ENCODE peak calls at places on chromosomes 11 and 22, in six cellular contexts. D is psoas muscle; Z is CD8-positive, alpha-beta memory T cell; I is CD4-positive, CD25-positive, alpha-beta regulatory T cell; E is left ventricle myocardium inferior; K is lower lobe of right lung. P is an unnamed sample.

GRCh38 chr11:47661245-47661644 is 18.9 kb upstream of the MTCH2 start:
- DNase-seq in D (no peak), Z (no peak), I (no peak), E (no peak), K (no peak), P (no peak)

GRCh38 chr11:19398772-19399542 is 158.2 kb upstream of the E2F8 start:
- DNase-seq in D (peak; percentile 60), Z (no peak), I (no peak), E (no peak), K (no peak), P (no peak)

GRCh38 chr11:63670738-63671321 is 346 bp downstream of the ATL3 start:
- DNase-seq in D (peak; percentile 72), Z (peak; percentile 26), I (no peak), E (peak; percentile 59), K (peak; percentile 75), P (peak; percentile 13)

GRCh38 chr22:46748948-46749681 is 11.1 kb upstream of the CERK start:
- DNase-seq in D (no peak), Z (peak; percentile 52), I (peak; percentile 91), E (no peak), K (no peak), P (peak; percentile 61)

GRCh38 chr11:66476173-66476840 is 3.9 kb upstream of the DPP3 start:
- DNase-seq in D (no peak), Z (no peak), I (no peak), E (no peak), K (no peak), P (no peak)

GRCh38 chr22:20424937-20425587 is 12.6 kb downstream of the SCARF2 start:
- DNase-seq in D (peak; percentile 80), Z (no peak), I (no peak), E (peak; percentile 49), K (no peak), P (no peak)

GRCh38 chr11:11578542-11578941 is 43.3 kb downstream of the GALNT18 start:
- DNase-seq in D (no peak), Z (no peak), I (no peak), E (no peak), K (no peak), P (no peak)

GRCh38 chr11:30459821-30460220 is 126.3 kb downstream of the MPPED2 start:
- DNase-seq in D (no peak), Z (no peak), I (no peak), E (no peak), K (no peak), P (no peak)

GRCh38 chr11:35047179-35047578 is 91.8 kb upstream of the CD44 start:
- DNase-seq in D (no peak), Z (peak; percentile 89), I (peak; percentile 81), E (no peak), K (no peak), P (no peak)

GRCh38 chr11:2708151-2708581 is 8.4 kb upstream of the KCNQ1OT1 start:
- DNase-seq in D (peak; percentile 86), Z (no peak), I (no peak), E (peak; percentile 40), K (no peak), P (no peak)

GRCh38 chr22:17831527-17832251 is 57.4 kb upstream of the BID start:
- DNase-seq in D (peak; percentile 73), Z (no peak), I (no peak), E (no peak), K (no peak), P (no peak)

GRCh38 chr11:443542-444199 is 1.9 kb upstream of the ANO9 start:
- DNase-seq in D (peak; percentile 47), Z (no peak), I (no peak), E (no peak), K (peak; percentile 39), P (no peak)

GRCh38 chr11:75554258-75555022 is 7.6 kb upstream of the SERPINH1 start:
- DNase-seq in D (peak; percentile 93), Z (no peak), I (no peak), E (peak; percentile 94), K (peak; percentile 79), P (no peak)

GRCh38 chr11:76156971-76157427 is 49.3 kb downstream of the WNT11 start:
- DNase-seq in D (no peak), Z (no peak), I (no peak), E (no peak), K (no peak), P (no peak)

GRCh38 chr11:11979487-11980117 is 28.8 kb downstream of the DKK3 start:
- DNase-seq in D (peak; percentile 57), Z (no peak), I (no peak), E (peak; percentile 54), K (no peak), P (no peak)

GRCh38 chr11:48127521-48128183 is 89.0 kb upstream of the OR4B1 start:
- DNase-seq in D (no peak), Z (no peak), I (no peak), E (no peak), K (no peak), P (no peak)

GRCh38 chr11:130121430-130121978 is 38.1 kb upstream of the ST14 start:
- DNase-seq in D (no peak), Z (peak; percentile 25), I (peak; percentile 16), E (no peak), K (no peak), P (peak; percentile 8)

GRCh38 chr22:35021166-35021565 is 44.8 kb upstream of the ISX start:
- DNase-seq in D (no peak), Z (no peak), I (no peak), E (no peak), K (no peak), P (no peak)

GRCh38 chr11:88555018-88555828 is 217.7 kb upstream of the CTSC start:
- DNase-seq in D (no peak), Z (no peak), I (no peak), E (no peak), K (no peak), P (no peak)

GRCh38 chr22:22941831-22942510 is 54.4 kb downstream of the IGLL5 start:
- DNase-seq in D (no peak), Z (no peak), I (no peak), E (no peak), K (no peak), P (no peak)

GRCh38 chr22:25334091-25334490 is 114.7 kb downstream of the CRYBB2 start:
- DNase-seq in D (peak; percentile 62), Z (no peak), I (peak; percentile 65), E (peak; percentile 28), K (no peak), P (no peak)

GRCh38 chr22:27747396-27748256 is 53.9 kb downstream of the MN1 start:
- DNase-seq in D (no peak), Z (no peak), I (no peak), E (no peak), K (no peak), P (no peak)

GRCh38 chr22:41050873-41051272 is 41.5 kb upstream of the EP300 start:
- DNase-seq in D (no peak), Z (no peak), I (no peak), E (no peak), K (no peak), P (no peak)
- H3K4me3 ChIP-seq in D (no peak overlapping the region), Z (no peak overlapping the region), I (no peak overlapping the region), E (no peak overlapping the region), K (no peak overlapping the region), P (no peak overlapping the region)

GRCh38 chr11:6612008-6612815 is at the start of gene TAF10:
- DNase-seq in D (peak; percentile 99), Z (peak; percentile 95), I (peak; percentile 98), E (peak; percentile 99), K (peak; percentile 99), P (peak; percentile 96)
- H3K36me3 ChIP-seq in D (peaks cover 16% of the 10 kb centered on the region), Z (peaks cover 46% of the 10 kb centered on the region), I (peaks cover 52% of the 10 kb centered on the region), E (peaks cover 60% of the 10 kb centered on the region), K (peaks cover 75% of the 10 kb centered on the region), P (peaks cover 7% of the 10 kb centered on the region)

DNA sequence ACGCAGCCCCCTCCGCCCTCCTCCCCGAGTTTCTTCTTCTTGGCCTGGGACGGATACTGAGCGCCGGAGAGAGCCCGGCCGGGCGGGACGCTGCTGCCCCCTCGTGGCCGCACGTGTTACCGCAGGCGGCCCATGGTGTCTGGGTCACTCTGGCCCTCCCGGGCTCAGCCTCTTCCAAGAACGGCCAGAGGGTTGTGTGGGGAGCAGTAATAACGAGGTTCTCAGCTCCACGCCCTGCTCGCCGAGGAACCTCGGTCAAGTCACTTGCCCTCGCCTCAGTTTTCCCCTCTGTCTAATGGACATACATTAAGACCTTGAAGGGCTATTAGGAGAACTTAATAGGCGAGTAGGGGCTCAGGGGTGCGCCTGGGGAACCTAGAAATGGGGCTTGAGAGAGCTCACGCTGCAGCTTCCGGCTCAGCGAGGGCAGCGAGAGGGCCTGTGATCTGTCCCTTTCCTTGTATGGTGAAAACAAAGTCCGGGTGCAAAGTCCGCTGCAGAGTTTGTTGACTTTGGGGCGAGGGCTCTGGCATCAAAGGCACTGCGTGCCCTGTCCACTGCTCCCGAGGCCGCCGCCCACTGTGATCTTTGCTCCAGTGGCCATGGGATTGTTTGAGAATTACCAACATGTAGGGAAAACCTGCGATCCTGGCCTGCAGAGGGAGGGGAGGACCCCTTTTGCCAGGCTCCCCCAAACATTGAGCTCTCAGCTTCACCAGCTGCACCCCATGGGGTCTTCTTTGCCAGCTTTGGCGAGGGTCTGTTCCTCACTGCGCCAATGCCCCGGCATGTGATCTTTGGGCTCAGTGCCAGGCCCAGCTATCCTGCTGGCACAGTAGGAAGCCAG is 14.4 kb upstream of the LRP5 start:
- DNase-seq in D (peak; percentile 90), Z (peak; percentile 67), I (peak; percentile 66), E (peak; percentile 79), K (peak; percentile 89), P (peak; percentile 42)
- H3K4me3 ChIP-seq in D (no peak overlapping the region), Z (no peak overlapping the region), I (no peak overlapping the region), E (peak overlapping the region; percentile 22), K (no peak overlapping the region), P (no peak overlapping the region)

GRCh38 chr11:128807909-128808308 is 59.2 kb downstream of the KCNJ1 start:
- DNase-seq in D (no peak), Z (no peak), I (no peak), E (no peak), K (no peak), P (no peak)
- H3K36me3 ChIP-seq in D (no peaks in the 10 kb centered on the region), Z (peaks cover 64% of the 10 kb centered on the region), I (peaks cover 99% of the 10 kb centered on the region), E (peaks cover 37% of the 10 kb centered on the region), K (peaks cover 83% of the 10 kb centered on the region), P (peaks cover 22% of the 10 kb centered on the region)

DNA sequence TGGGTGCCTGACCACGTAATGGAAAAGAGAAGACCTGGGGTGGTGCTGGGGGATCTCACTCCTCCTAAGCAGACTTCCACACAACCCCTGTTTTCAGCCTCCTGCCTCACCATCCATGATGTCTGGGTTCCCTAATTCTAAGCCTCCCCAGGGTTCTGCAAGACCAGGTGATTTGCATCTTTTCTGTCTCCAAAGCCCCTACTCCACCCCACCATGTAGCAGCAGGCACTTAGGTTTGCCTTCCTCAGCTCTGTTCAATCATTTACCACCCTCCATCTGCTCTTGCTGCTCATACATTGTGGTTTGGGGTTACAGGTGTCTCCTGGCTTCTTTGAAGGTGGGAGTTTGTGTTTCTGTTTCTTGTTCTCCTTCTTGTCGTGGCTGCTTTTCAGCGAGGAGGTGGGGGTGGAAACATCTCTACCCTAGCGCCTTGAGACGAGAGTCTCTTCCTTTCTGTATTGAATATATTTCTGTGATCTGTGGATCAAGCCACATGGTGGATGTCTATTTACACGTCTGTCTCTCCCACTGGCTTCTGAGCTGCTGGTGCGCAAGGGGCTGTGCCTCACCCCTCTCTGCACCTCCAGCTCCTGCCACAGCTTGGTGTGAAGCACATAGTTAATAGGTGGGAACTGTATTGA is 6.6 kb upstream of the SSTR3 start:
- DNase-seq in D (no peak), Z (peak; percentile 94), I (peak; percentile 93), E (no peak), K (no peak), P (peak; percentile 83)
- H3K4me3 ChIP-seq in D (no peak overlapping the region), Z (peak overlapping the region; percentile 53), I (peak overlapping the region; percentile 82), E (no peak overlapping the region), K (no peak overlapping the region), P (peak overlapping the region; percentile 55)

GRCh38 chr11:70327717-70328116 is 57.2 kb downstream of the PPFIA1 start:
- DNase-seq in D (no peak), Z (no peak), I (no peak), E (no peak), K (no peak), P (no peak)
- H3K36me3 ChIP-seq in D (peaks cover 6% of the 10 kb centered on the region), Z (peaks cover 47% of the 10 kb centered on the region), I (peaks cover 80% of the 10 kb centered on the region), E (peaks cover 77% of the 10 kb centered on the region), K (peaks cover 77% of the 10 kb centered on the region), P (peaks cover 21% of the 10 kb centered on the region)

GRCh38 chr22:45612451-45612901 is 59.2 kb upstream of the ATXN10 start:
- DNase-seq in D (peak; percentile 86), Z (no peak), I (peak; percentile 58), E (peak; percentile 62), K (peak; percentile 49), P (no peak)
- H3K4me3 ChIP-seq in D (peak overlapping the region; percentile 51), Z (no peak overlapping the region), I (no peak overlapping the region), E (peak overlapping the region; percentile 32), K (peak overlapping the region; percentile 14), P (no peak overlapping the region)

P was measured in naive thymus-derived CD4-positive, alpha-beta T cell.